ENCODE peak calls at places on chromosomes 12 and 14, in ten cellular contexts. C is kidney epithelial cell; F is fibroblast of the aortic adventitia; X is effector memory CD4-positive, alpha-beta T cell; S is AG10803; T is GM23248; Y is cardiac muscle cell; L is CD8-positive, alpha-beta memory T cell; I is adrenal gland; U is uterus. J is an unnamed sample.

GRCh38 chr14:89576960-89577359 is 159.9 kb upstream of the FOXN3 start:
- DNase-seq in T (no peak), L (no peak), Y (no peak), I (no peak), S (no peak), X (no peak), U (no peak), C (no peak), F (peak), J (no peak)

GRCh38 chr12:70449074-70449757 is 83.1 kb downstream of the KCNMB4 start:
- DNase-seq in F (no peak), Y (no peak), S (no peak), I (no peak), T (peak), C (no peak), X (no peak), L (no peak), U (no peak), J (no peak)

GRCh38 chr14:102786758-102787157 is 9.5 kb downstream of the TRAF3 start:
- DNase-seq in X (no peak), F (peak), I (no peak), S (no peak), L (no peak), Y (no peak), U (no peak), C (no peak), T (peak), J (no peak)

GRCh38 chr12:94980577-94980976 is 22.9 kb downstream of the NDUFA12 start:
- DNase-seq in L (no peak), Y (no peak), U (no peak), T (peak), S (peak), I (no peak), X (no peak), F (peak), C (no peak), J (no peak)

GRCh38 chr12:124704619-124705018 is 137.2 kb upstream of the NCOR2 start:
- DNase-seq in I (no peak), U (no peak), F (no peak), T (no peak), X (no peak), S (no peak), L (no peak), C (no peak), Y (no peak), J (no peak)

GRCh38 chr14:44756577-44756976 is 205.2 kb downstream of the KLHL28 start:
- DNase-seq in F (peak), T (no peak), Y (no peak), U (no peak), I (no peak), S (no peak), C (no peak), X (no peak), L (no peak), J (no peak)

GRCh38 chr14:28635387-28635786 is 131.2 kb upstream of the FOXG1 start:
- DNase-seq in L (no peak), X (no peak), T (peak), Y (peak), C (no peak), F (peak), U (no peak), I (no peak), S (peak), J (no peak)

GRCh38 chr12:49553512-49554088 is 14.3 kb downstream of the MCRS1 start:
- DNase-seq in T (peak), I (no peak), F (no peak), X (no peak), U (no peak), C (no peak), S (no peak), Y (no peak), L (no peak), J (no peak)

GRCh38 chr12:18782827-18783226 is 44.9 kb downstream of the CAPZA3 start:
- DNase-seq in C (no peak), S (no peak), X (no peak), L (no peak), T (peak), I (no peak), Y (no peak), U (no peak), F (no peak), J (no peak)

GRCh38 chr14:99327458-99328250 is 55.7 kb upstream of the BCL11B start:
- DNase-seq in I (peak), T (peak), C (no peak), F (no peak), U (no peak), Y (peak), S (no peak), X (no peak), L (no peak), J (peak)

GRCh38 chr12:117101953-117102833 is 3.0 kb upstream of the TESC start:
- DNase-seq in U (no peak), F (no peak), Y (no peak), I (no peak), L (no peak), X (no peak), T (no peak), C (no peak), S (no peak), J (peak)

GRCh38 chr12:6341439-6342139 is at the start of gene TNFRSF1A:
- DNase-seq in X (no peak), L (peak), T (peak), C (no peak), I (peak), U (peak), F (peak), S (peak), Y (peak), J (peak)

GRCh38 chr14:56501909-56502530 is 77.6 kb upstream of the TMEM260 start:
- DNase-seq in T (no peak), X (no peak), F (no peak), S (no peak), C (no peak), Y (no peak), U (no peak), I (no peak), L (no peak), J (no peak)

GRCh38 chr12:112798019-112798760 is 6.6 kb downstream of the RPH3A start:
- DNase-seq in C (no peak), L (no peak), S (no peak), T (no peak), X (no peak), Y (no peak), F (peak), I (no peak), U (no peak), J (no peak)

GRCh38 chr14:51333901-51334432 is 93.9 kb downstream of the TMX1 start:
- DNase-seq in F (peak), L (no peak), I (no peak), U (peak), S (peak), X (no peak), T (peak), Y (no peak), C (no peak), J (no peak)

GRCh38 chr14:50542941-50543418 is 10.6 kb upstream of the MAP4K5 start:
- DNase-seq in I (no peak), L (no peak), S (peak), T (peak), C (no peak), F (peak), U (no peak), X (no peak), Y (peak), J (no peak)

GRCh38 chr14:105203057-105203494 is 22.0 kb upstream of the NUDT14 start:
- DNase-seq in C (no peak), T (peak), I (peak), U (peak), Y (peak), X (peak), L (peak), F (peak), S (peak), J (peak)

GRCh38 chr12:102317155-102317554 is 119.5 kb upstream of the PMCH start:
- DNase-seq in X (no peak), T (no peak), L (no peak), C (no peak), Y (no peak), S (no peak), F (no peak), I (no peak), U (no peak), J (no peak)

GRCh38 chr14:38404616-38405015 is 148.7 kb upstream of the CLEC14A start:
- DNase-seq in I (no peak), L (no peak), X (no peak), S (peak), T (peak), F (peak), C (no peak), U (no peak), Y (no peak), J (no peak)

GRCh38 chr14:34804933-34805332 is 70.2 kb downstream of the BAZ1A start:
- DNase-seq in U (no peak), Y (no peak), L (no peak), C (no peak), I (no peak), F (no peak), S (no peak), T (no peak), X (no peak), J (no peak)

GRCh38 chr14:91038439-91038838 is 22.0 kb downstream of the RPS6KA5 start:
- DNase-seq in I (no peak), L (no peak), C (no peak), S (peak), U (peak), X (no peak), T (peak), F (peak), Y (no peak), J (no peak)

GRCh38 chr12:21516281-21516680 is 9.8 kb upstream of the SPX start:
- DNase-seq in X (no peak), F (no peak), C (no peak), I (no peak), U (no peak), L (no peak), Y (no peak), T (no peak), S (no peak), J (no peak)

GRCh38 chr12:104357431-104357952 is 54.0 kb downstream of the EID3 start:
- DNase-seq in T (peak), I (peak), F (peak), C (no peak), X (no peak), Y (no peak), L (no peak), S (peak), U (no peak), J (no peak)

GRCh38 chr12:118404876-118405521 is 28.6 kb downstream of the SUDS3 start:
- DNase-seq in I (peak), T (peak), L (peak), U (peak), F (peak), S (peak), X (peak), Y (peak), C (peak), J (no peak)

GRCh38 chr12:89731614-89732013 is 23.0 kb upstream of the ATP2B1 start:
- DNase-seq in C (no peak), I (no peak), Y (no peak), S (peak), X (no peak), L (no peak), U (no peak), T (peak), F (peak), J (no peak)

GRCh38 chr12:12645485-12645884 is 33.8 kb downstream of the CREBL2 start:
- DNase-seq in I (no peak), L (peak), F (peak), S (peak), C (no peak), X (peak), Y (peak), T (peak), U (no peak), J (no peak)

GRCh38 chr14:55957950-55958349 is 160.3 kb upstream of the PELI2 start:
- DNase-seq in L (no peak), T (no peak), C (no peak), U (no peak), X (no peak), Y (peak), F (no peak), I (no peak), S (no peak), J (no peak)

GRCh38 chr12:43425361-43425760 is 126.6 kb downstream of the ADAMTS20 start:
- DNase-seq in S (no peak), F (no peak), U (no peak), I (no peak), C (no peak), L (no peak), T (no peak), Y (no peak), X (no peak), J (no peak)

GRCh38 chr14:72894623-72895378 is 900 bp upstream of the DPF3 start:
- DNase-seq in U (no peak), C (no peak), Y (peak), S (no peak), X (no peak), L (no peak), I (peak), T (peak), F (no peak), J (no peak)

GRCh38 chr14:93317836-93318807 is 14.7 kb downstream of the BTBD7 start:
- DNase-seq in U (no peak), L (no peak), Y (no peak), C (no peak), I (no peak), S (peak), X (no peak), F (peak), T (peak), J (no peak)

GRCh38 chr12:121711925-121712461 is 559 bp upstream of the TMEM120B start:
- DNase-seq in U (no peak), I (peak), T (peak), C (no peak), Y (peak), X (no peak), L (peak), F (peak), S (peak), J (peak)

GRCh38 chr12:32448581-32448980 is 49.2 kb downstream of the FGD4 start:
- DNase-seq in F (no peak), T (peak), L (no peak), C (no peak), X (no peak), U (no peak), I (no peak), Y (no peak), S (no peak), J (no peak)

GRCh38 chr12:32443491-32443890 is 44.1 kb downstream of the FGD4 start:
- DNase-seq in I (no peak), Y (no peak), S (no peak), F (no peak), L (no peak), T (no peak), U (no peak), C (no peak), X (no peak), J (no peak)

GRCh38 chr12:32444895-32445294 is 45.5 kb downstream of the FGD4 start:
- DNase-seq in S (peak), U (no peak), T (peak), L (no peak), F (peak), X (no peak), I (no peak), C (peak), Y (peak), J (no peak)

GRCh38 chr12:32446306-32447119 is 47.2 kb downstream of the FGD4 start:
- DNase-seq in Y (peak), U (no peak), S (no peak), X (no peak), I (no peak), T (no peak), L (no peak), C (no peak), F (no peak), J (no peak)

DNA sequence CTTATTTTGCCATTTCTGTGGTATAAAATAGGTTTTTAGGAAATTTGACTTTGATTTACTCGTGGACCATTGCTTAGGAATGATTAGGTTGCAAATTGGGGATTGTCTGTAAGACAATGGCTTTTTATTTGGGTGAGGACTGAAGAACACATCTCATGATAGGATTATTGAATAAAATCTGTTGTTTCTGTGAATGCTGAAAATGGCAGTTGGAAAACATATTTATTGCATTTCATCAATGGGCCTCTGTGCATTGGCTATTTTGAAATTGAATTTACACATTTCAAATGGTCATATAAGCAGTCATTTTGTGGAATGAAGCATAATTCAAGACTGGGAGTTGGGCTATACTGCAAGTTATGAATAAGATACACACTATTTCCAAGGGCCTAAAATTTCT is 46.0 kb downstream of the FGD4 start:
- DNase-seq in Y (no peak), F (no peak), X (no peak), I (no peak), C (no peak), T (no peak), S (no peak), L (no peak), U (no peak), J (no peak)
- H3K4me3 ChIP-seq in Y (no peak), F (no peak), X (no peak), I (no peak), C (no peak), T (no peak), S (no peak), L (no peak), U (no peak), J (no peak)

GRCh38 chr14:95155044-95155443 is 2.3 kb downstream of the DICER1 start:
- DNase-seq in F (no peak), U (no peak), L (no peak), T (no peak), Y (no peak), S (no peak), C (no peak), X (no peak), I (no peak), J (no peak)
- H3K4me3 ChIP-seq in F (peak), U (peak), L (peak), T (peak), Y (no peak), S (peak), C (no peak), X (peak), I (no peak), J (no peak)

DNA sequence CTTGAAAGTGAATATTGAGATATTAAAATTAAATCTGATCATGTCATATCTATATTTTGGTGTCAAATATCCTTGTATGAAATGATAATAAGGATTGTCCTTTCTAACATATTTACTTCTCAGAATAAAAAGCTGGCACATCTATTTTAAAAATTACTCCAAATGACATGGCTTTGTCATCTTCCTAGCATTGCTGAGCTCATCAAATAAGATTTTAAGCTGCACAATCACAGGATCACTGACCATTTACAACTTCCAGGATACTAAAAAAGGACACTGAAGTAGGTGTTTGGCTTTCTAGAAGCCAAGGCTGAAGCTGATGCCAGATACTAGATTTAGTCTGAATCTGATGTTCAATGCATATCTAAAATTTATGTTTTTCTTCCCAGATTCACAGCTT is 351.1 kb downstream of the BMP4 start:
- DNase-seq in F (no peak), C (no peak), S (no peak), T (no peak), X (no peak), U (no peak), L (no peak), I (no peak), Y (no peak), J (no peak)
- H3K4me3 ChIP-seq in F (no peak), C (no peak), S (no peak), T (no peak), X (no peak), U (no peak), L (no peak), I (no peak), Y (no peak), J (no peak)

GRCh38 chr12:38543151-38543550 is 226.6 kb downstream of the ALG10B start:
- DNase-seq in C (no peak), S (no peak), T (no peak), Y (no peak), U (no peak), L (no peak), I (no peak), X (no peak), F (no peak), J (no peak)
- H3K4me3 ChIP-seq in C (no peak), S (no peak), T (no peak), Y (no peak), U (no peak), L (no peak), I (no peak), X (no peak), F (no peak), J (no peak)

DNA sequence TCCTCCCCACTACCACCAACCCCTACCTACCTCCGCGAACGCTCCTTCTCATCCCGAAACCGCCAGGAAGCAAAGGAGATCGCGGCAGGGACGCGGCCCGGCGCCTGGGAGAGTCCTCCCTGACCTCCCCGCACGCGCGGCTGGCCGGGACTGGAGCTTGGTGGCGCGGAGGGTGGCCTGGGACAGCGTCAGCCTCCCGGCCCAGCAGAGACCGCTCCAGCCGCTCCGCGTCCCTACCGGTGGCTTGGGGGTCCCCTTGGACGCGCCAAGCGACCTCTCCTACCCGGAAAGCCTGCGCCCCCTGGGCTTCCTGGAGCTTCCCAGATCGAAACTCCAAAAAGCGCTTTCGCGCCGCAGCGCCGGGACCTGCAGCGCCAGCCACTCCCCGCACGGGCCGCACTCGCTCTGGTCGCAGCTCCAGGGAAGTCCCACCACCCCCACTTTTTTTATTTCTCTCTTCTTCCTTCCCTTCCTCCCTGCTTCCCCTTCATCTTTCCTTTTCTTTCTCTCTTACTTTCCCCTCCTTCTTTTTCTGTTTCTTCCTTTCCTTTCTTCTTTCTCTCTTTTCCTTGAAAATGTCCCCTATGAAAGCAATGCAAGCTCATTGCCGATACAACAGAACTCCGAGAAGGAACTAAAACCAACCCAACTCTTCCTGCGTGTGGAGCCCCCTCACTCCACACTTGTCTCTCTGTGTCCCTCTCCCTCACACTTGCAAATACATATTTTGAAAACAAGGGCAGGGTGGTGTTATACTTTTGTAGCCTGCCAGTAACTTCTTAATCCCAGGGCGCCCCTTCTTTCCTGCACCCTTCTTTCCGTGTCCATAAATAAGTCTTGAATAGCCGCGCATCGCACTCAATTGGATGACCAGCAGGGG is 3.8 kb downstream of the DIO3 start:
- DNase-seq in F (no peak), L (no peak), C (no peak), T (no peak), X (no peak), I (no peak), Y (peak), S (no peak), U (no peak), J (no peak)
- H3K4me3 ChIP-seq in F (no peak), L (no peak), C (no peak), T (no peak), X (no peak), I (no peak), Y (peak), S (no peak), U (peak), J (peak)

GRCh38 chr12:111220363-111220762 is 148.5 kb downstream of the PHETA1 start:
- DNase-seq in U (no peak), I (no peak), T (no peak), L (no peak), C (no peak), F (no peak), Y (no peak), S (no peak), X (no peak), J (no peak)

GRCh38 chr12:111222027-111222414 is 146.9 kb downstream of the PHETA1 start:
- DNase-seq in L (no peak), Y (no peak), F (no peak), T (no peak), U (no peak), S (no peak), I (no peak), C (no peak), X (no peak), J (no peak)

GRCh38 chr12:111224196-111225066 is 144.5 kb downstream of the PHETA1 start:
- DNase-seq in F (no peak), S (no peak), X (no peak), T (no peak), I (no peak), Y (no peak), U (no peak), C (no peak), L (no peak), J (no peak)

GRCh38 chr12:111221296-111222026 is 147.4 kb downstream of the PHETA1 start:
- DNase-seq in Y (no peak), X (no peak), T (peak), I (no peak), L (no peak), F (no peak), S (no peak), C (no peak), U (no peak), J (no peak)

DNA sequence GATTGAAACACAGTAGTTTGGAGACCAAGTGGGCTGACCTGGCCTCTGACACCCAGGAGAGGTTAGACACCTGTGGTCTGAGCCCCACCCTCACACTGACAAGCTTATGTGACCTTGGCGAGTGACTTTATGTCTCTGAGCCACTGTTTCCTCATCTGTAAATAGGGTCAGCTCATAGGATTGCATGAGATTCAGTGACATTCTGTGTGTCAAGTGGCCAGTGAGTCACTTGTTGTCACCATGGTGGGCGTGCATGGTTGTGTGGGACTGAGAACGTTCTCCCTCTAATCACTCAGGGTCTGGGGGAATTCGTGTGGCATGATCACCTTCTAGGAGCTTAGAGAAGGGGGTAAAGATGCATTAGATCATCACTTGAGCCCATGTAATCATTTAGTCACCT is 146.4 kb downstream of the PHETA1 start:
- DNase-seq in U (no peak), X (no peak), C (no peak), Y (no peak), T (no peak), F (no peak), I (no peak), L (no peak), S (no peak), J (no peak)
- H3K4me3 ChIP-seq in U (no peak), X (no peak), C (no peak), Y (no peak), T (no peak), F (no peak), I (no peak), L (no peak), S (no peak), J (no peak)

J was measured in spleen.